ENCODE peak calls at places on chromosomes 7 and 10, in five cellular contexts. One of them, this sample, is unnamed.
A peak's percentile ranks its signal among the peaks of the same experiment; 100 is the strongest.

GRCh38 chr10:66931340-66931948 is 5.6 kb downstream of the LRRTM3 start:
- DNase-seq in sigmoid colon: no peak
- DNase-seq in esophagus squamous epithelium: no peak
- DNase-seq in transverse colon: no peak
- DNase-seq in uterus: no peak
- DNase-seq in this sample: no peak

GRCh38 chr10:31381766-31382316 is 62.8 kb downstream of the ZEB1 start:
- DNase-seq in uterus: no peak
- DNase-seq in esophagus squamous epithelium: no peak
- DNase-seq in transverse colon: no peak
- DNase-seq in sigmoid colon: no peak
- DNase-seq in this sample: peak; percentile 50

GRCh38 chr7:128801667-128802066 is 9.9 kb downstream of the CCDC136 start:
- DNase-seq in transverse colon: no peak
- DNase-seq in sigmoid colon: no peak
- DNase-seq in esophagus squamous epithelium: no peak
- DNase-seq in uterus: no peak
- DNase-seq in this sample: no peak

GRCh38 chr7:21169667-21170605 is 257.9 kb upstream of the SP4 start:
- DNase-seq in esophagus squamous epithelium: no peak
- DNase-seq in transverse colon: no peak
- DNase-seq in sigmoid colon: no peak
- DNase-seq in uterus: no peak
- DNase-seq in this sample: no peak

GRCh38 chr10:131778385-131778784 is 122.4 kb upstream of the PPP2R2D start:
- DNase-seq in uterus: no peak
- DNase-seq in transverse colon: no peak
- DNase-seq in esophagus squamous epithelium: no peak
- DNase-seq in sigmoid colon: peak; percentile 32
- DNase-seq in this sample: no peak

GRCh38 chr10:43221419-43222293 is 45.2 kb downstream of the RASGEF1A start:
- DNase-seq in transverse colon: peak; percentile 8
- DNase-seq in esophagus squamous epithelium: no peak
- DNase-seq in sigmoid colon: peak; percentile 45
- DNase-seq in uterus: peak; percentile 8
- DNase-seq in this sample: no peak

GRCh38 chr10:34722404-34722803 is 92.7 kb downstream of the PARD3 start:
- DNase-seq in uterus: no peak
- DNase-seq in sigmoid colon: no peak
- DNase-seq in esophagus squamous epithelium: no peak
- DNase-seq in transverse colon: no peak
- DNase-seq in this sample: no peak

GRCh38 chr10:11757452-11757819 is 15.3 kb downstream of the ECHDC3 start:
- DNase-seq in uterus: peak; percentile 78
- DNase-seq in sigmoid colon: peak; percentile 82
- DNase-seq in esophagus squamous epithelium: no peak
- DNase-seq in transverse colon: no peak
- DNase-seq in this sample: peak; percentile 90

GRCh38 chr7:116741625-116742316 is 69.8 kb downstream of the MET start:
- DNase-seq in sigmoid colon: no peak
- DNase-seq in esophagus squamous epithelium: no peak
- DNase-seq in transverse colon: no peak
- DNase-seq in uterus: no peak
- DNase-seq in this sample: no peak

GRCh38 chr7:151012921-151013347 is 11.4 kb downstream of the ATG9B start:
- DNase-seq in esophagus squamous epithelium: no peak
- DNase-seq in sigmoid colon: peak; percentile 63
- DNase-seq in uterus: no peak
- DNase-seq in transverse colon: no peak
- DNase-seq in this sample: no peak

GRCh38 chr10:3467052-3467906 is 294.7 kb upstream of the PITRM1 start:
- DNase-seq in sigmoid colon: peak; percentile 88
- DNase-seq in esophagus squamous epithelium: no peak
- DNase-seq in transverse colon: peak; percentile 73
- DNase-seq in uterus: peak; percentile 64
- DNase-seq in this sample: peak; percentile 51

GRCh38 chr7:121385800-121386179 is 10.3 kb downstream of the FAM3C start:
- DNase-seq in esophagus squamous epithelium: no peak
- DNase-seq in transverse colon: no peak
- DNase-seq in uterus: no peak
- DNase-seq in sigmoid colon: no peak
- DNase-seq in this sample: no peak

GRCh38 chr7:157581740-157582139 is 244.9 kb downstream of the DNAJB6 start:
- DNase-seq in esophagus squamous epithelium: no peak
- DNase-seq in uterus: no peak
- DNase-seq in sigmoid colon: no peak
- DNase-seq in transverse colon: no peak
- DNase-seq in this sample: no peak

GRCh38 chr10:119737039-119737663 is 11.3 kb downstream of the INPP5F start:
- DNase-seq in transverse colon: no peak
- DNase-seq in uterus: no peak
- DNase-seq in sigmoid colon: no peak
- DNase-seq in esophagus squamous epithelium: no peak
- DNase-seq in this sample: no peak

GRCh38 chr10:86079088-86079487 is 287.5 kb downstream of the GRID1 start:
- DNase-seq in uterus: no peak
- DNase-seq in sigmoid colon: no peak
- DNase-seq in esophagus squamous epithelium: no peak
- DNase-seq in transverse colon: no peak
- DNase-seq in this sample: no peak

GRCh38 chr7:46680147-46680546 is 759.1 kb upstream of the IGFBP3 start:
- DNase-seq in uterus: no peak
- DNase-seq in transverse colon: no peak
- DNase-seq in esophagus squamous epithelium: no peak
- DNase-seq in sigmoid colon: no peak
- DNase-seq in this sample: no peak

GRCh38 chr7:301291-302053 is 11.5 kb downstream of the FOXL3 start:
- DNase-seq in uterus: no peak
- DNase-seq in transverse colon: no peak
- DNase-seq in sigmoid colon: peak; percentile 47
- DNase-seq in esophagus squamous epithelium: no peak
- DNase-seq in this sample: no peak

GRCh38 chr10:76651148-76651547 is 986.5 kb downstream of the KCNMA1 start:
- DNase-seq in esophagus squamous epithelium: no peak
- DNase-seq in sigmoid colon: no peak
- DNase-seq in uterus: no peak
- DNase-seq in transverse colon: no peak
- DNase-seq in this sample: no peak

GRCh38 chr10:14699482-14699881 is 75.2 kb downstream of the FAM107B start:
- DNase-seq in uterus: no peak
- DNase-seq in transverse colon: no peak
- DNase-seq in sigmoid colon: no peak
- DNase-seq in esophagus squamous epithelium: no peak
- DNase-seq in this sample: no peak

DNA sequence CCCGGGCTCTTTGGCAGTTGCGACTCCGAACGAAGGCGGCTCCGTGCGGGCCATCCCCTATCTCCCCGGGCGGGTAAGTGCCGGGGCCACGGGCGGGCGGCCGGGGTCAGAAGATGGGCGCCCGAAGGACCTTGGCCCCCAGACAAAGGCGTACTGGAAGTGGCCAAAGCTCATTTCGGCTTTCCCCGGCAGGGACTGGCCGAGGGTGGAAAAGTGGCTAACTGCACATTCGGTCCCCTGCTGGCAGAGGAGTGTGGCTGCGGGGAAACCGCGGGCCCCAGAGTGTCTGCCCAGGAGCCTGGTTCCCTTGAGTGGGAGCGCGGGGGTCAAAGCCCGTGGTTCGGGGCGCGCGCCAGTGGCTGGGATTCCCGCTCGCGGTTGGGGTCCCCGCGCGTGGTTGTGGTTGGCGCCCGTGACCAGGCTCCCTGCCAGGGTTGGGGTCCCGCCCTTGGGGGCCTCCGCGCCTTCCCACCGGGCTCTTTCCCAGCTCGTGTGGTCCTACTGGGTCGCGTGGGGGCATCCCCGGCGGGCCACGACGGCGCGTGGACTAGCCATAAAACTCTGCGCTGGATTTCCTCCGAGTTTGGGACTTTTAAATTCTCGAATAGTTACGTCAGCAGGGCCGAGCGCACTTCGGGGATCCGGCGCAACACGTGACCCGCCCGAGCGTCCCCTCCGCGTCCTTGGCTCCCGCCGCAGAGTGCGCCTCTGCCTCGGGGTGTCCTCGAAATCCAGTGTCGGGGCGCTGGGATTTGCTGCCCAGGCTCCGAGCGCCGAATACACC is 124.4 kb downstream of the TACC2 start:
- DNase-seq in sigmoid colon: peak; percentile 95
- DNase-seq in esophagus squamous epithelium: no peak
- DNase-seq in uterus: peak; percentile 80
- DNase-seq in transverse colon: peak; percentile 75
- DNase-seq in this sample: peak; percentile 83
- TF ChIP-seq POLR2A in sigmoid colon: peak; percentile 87
- TF ChIP-seq POLR2A in esophagus squamous epithelium: no peak
- TF ChIP-seq POLR2A in uterus: peak; percentile 90
- TF ChIP-seq POLR2A in transverse colon: peak; percentile 67
- TF ChIP-seq POLR2A in this sample: peak; percentile 76

GRCh38 chr7:25101817-25102216 is 23.2 kb downstream of the CYCS start:
- DNase-seq in transverse colon: no peak
- DNase-seq in uterus: no peak
- DNase-seq in esophagus squamous epithelium: no peak
- DNase-seq in sigmoid colon: no peak
- DNase-seq in this sample: no peak

GRCh38 chr7:25098096-25099046 is 26.7 kb downstream of the CYCS start:
- DNase-seq in esophagus squamous epithelium: no peak
- DNase-seq in sigmoid colon: no peak
- DNase-seq in uterus: peak; percentile 16
- DNase-seq in transverse colon: peak; percentile 57
- DNase-seq in this sample: peak; percentile 39

GRCh38 chr7:25105911-25106310 is 19.1 kb downstream of the CYCS start:
- DNase-seq in transverse colon: no peak
- DNase-seq in esophagus squamous epithelium: no peak
- DNase-seq in uterus: no peak
- DNase-seq in sigmoid colon: no peak
- DNase-seq in this sample: no peak

GRCh38 chr7:25103766-25104165 is 21.3 kb downstream of the CYCS start:
- DNase-seq in sigmoid colon: no peak
- DNase-seq in transverse colon: no peak
- DNase-seq in esophagus squamous epithelium: no peak
- DNase-seq in uterus: no peak
- DNase-seq in this sample: no peak
- H3K4me3 ChIP-seq in sigmoid colon: no peak overlapping the region
- H3K4me3 ChIP-seq in transverse colon: no peak overlapping the region
- H3K4me3 ChIP-seq in esophagus squamous epithelium: no peak overlapping the region
- H3K4me3 ChIP-seq in uterus: no peak overlapping the region
- H3K4me3 ChIP-seq in this sample: no peak overlapping the region

GRCh38 chr7:85471740-85472139 is 284.9 kb upstream of the SEMA3D start:
- DNase-seq in uterus: no peak
- DNase-seq in transverse colon: no peak
- DNase-seq in esophagus squamous epithelium: no peak
- DNase-seq in sigmoid colon: no peak
- DNase-seq in this sample: no peak
- H3K27ac ChIP-seq in uterus: no peak overlapping the region
- H3K27ac ChIP-seq in transverse colon: no peak overlapping the region
- H3K27ac ChIP-seq in esophagus squamous epithelium: no peak overlapping the region
- H3K27ac ChIP-seq in sigmoid colon: no peak overlapping the region
- H3K27ac ChIP-seq in this sample: no peak overlapping the region

DNA sequence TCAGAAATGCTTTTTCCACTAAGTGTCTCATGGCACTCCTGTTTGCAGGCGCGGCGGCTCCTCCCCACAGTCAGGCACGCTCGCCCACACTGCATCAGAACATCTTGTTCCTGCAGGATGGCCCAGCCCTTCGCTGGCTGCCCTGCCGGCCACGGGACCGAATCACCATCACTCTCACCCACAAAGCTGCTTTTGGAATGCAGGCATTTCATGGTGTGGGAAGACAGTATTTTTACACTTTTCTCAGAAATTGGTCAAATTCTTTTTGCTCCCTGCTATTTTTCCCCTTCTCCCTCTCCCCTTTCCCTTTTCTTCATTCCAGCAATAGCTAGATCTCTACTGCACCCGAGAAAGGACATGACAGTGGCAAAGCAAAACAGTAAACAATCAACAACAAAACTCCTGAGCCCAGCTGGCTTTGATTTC is 176.0 kb upstream of the TNS3 start:
- DNase-seq in uterus: peak; percentile 74
- DNase-seq in esophagus squamous epithelium: no peak
- DNase-seq in sigmoid colon: no peak
- DNase-seq in transverse colon: peak; percentile 49
- DNase-seq in this sample: peak; percentile 47
- TF ChIP-seq POLR2A in uterus: no peak
- TF ChIP-seq POLR2A in esophagus squamous epithelium: no peak
- TF ChIP-seq POLR2A in sigmoid colon: no peak
- TF ChIP-seq POLR2A in transverse colon: no peak
- TF ChIP-seq POLR2A in this sample: no peak

DNA sequence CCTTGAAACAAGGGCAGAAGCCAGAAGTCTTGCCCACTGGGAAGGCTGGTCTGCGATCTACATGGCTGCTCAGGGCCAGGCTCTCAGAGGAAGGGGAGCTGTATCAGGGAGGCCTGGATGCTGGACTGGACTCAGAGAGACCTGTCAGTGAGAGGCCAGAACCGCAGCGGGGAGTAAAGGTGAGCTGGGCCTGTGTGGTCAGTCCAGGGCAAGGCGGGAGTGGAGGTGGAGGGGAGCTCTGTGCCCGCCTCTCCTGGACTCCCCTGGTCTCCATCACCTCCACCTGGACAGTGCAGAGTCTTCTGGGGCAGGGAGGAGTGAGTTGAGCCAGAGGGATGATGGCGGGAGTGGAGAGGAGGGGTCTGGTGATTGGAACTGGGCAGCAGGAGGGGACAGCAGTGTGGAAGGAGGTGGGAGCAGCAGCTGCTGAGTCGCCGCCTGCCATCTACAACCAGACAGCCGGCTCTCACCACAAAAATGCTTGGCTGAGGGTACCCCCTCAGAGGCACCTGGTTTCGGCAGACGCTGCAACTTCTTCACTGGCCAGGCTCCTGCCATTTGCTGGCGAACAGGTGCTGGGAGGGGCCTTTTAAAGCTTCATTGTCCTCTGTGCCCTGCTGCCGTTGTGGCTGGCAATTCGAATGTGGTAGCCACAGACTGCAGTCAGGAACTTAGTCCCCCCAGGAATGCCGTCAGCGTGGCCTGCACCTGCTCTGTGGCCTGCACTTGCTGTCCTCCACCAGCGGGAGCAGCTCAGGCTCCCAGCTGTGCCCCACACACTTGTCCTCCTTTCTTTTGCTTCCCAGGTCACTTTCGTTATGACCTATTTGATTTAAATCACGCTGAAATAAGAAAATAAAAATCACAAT is 3.5 kb downstream of the RASSF4 start:
- DNase-seq in esophagus squamous epithelium: no peak
- DNase-seq in transverse colon: peak; percentile 55
- DNase-seq in uterus: no peak
- DNase-seq in sigmoid colon: peak; percentile 67
- DNase-seq in this sample: no peak
- H3K4me3 ChIP-seq in esophagus squamous epithelium: no peak overlapping the region
- H3K4me3 ChIP-seq in transverse colon: no peak overlapping the region
- H3K4me3 ChIP-seq in uterus: no peak overlapping the region
- H3K4me3 ChIP-seq in sigmoid colon: no peak overlapping the region
- H3K4me3 ChIP-seq in this sample: no peak overlapping the region

This sample was measured in adrenal gland.